ENCODE peak calls at places on chromosomes 3 and 15, in seven cellular contexts. X is AML-193, S is glomerular endothelial cell, G is fibroblast of the conjunctiva, C is BJ, O is iPS DF 6.9, B is SK-N-DZ. M is an unnamed sample.

GRCh38 chr3:21509706-21510105 is 241.3 kb downstream of the ZNF385D start:
- DNase-seq in X (peak; percentile 73), S (no peak), G (no peak), C (no peak), O (no peak), B (no peak), M (no peak)

GRCh38 chr3:41681479-41681878 is 280.4 kb downstream of the ULK4 start:
- DNase-seq in X (no peak), S (no peak), G (peak; percentile 88), C (peak; percentile 89), O (no peak), B (no peak), M (peak; percentile 65)

GRCh38 chr3:62020706-62021105 is 352.6 kb downstream of the FEZF2 start:
- DNase-seq in X (no peak), S (no peak), G (no peak), C (no peak), O (no peak), B (no peak), M (no peak)

GRCh38 chr3:12375572-12375971 is 86.7 kb downstream of the PPARG start:
- DNase-seq in X (no peak), S (no peak), G (no peak), C (no peak), O (no peak), B (no peak), M (no peak)

GRCh38 chr15:81133782-81134461 is at the start of gene CFAP161:
- DNase-seq in X (no peak), S (no peak), G (no peak), C (no peak), O (peak; percentile 88), B (peak; percentile 87), M (no peak)

GRCh38 chr3:182729903-182730674 is 63.2 kb upstream of the ATP11B start:
- DNase-seq in X (no peak), S (no peak), G (no peak), C (no peak), O (no peak), B (no peak), M (no peak)

GRCh38 chr15:98177950-98178848 is 217.7 kb downstream of the ARRDC4 start:
- DNase-seq in X (peak; percentile 67), S (no peak), G (peak; percentile 53), C (no peak), O (peak; percentile 52), B (peak; percentile 33), M (peak; percentile 12)

GRCh38 chr3:45180899-45181298 is 34.7 kb upstream of the CDCP1 start:
- DNase-seq in X (no peak), S (no peak), G (no peak), C (no peak), O (no peak), B (no peak), M (no peak)

GRCh38 chr15:80607288-80607980 is 87.7 kb upstream of the ABHD17C start:
- DNase-seq in X (no peak), S (no peak), G (no peak), C (no peak), O (no peak), B (no peak), M (no peak)

GRCh38 chr3:88019024-88019423 is 39.8 kb downstream of the CGGBP1 start:
- DNase-seq in X (no peak), S (no peak), G (no peak), C (no peak), O (no peak), B (no peak), M (no peak)

GRCh38 chr3:27556854-27557253 is 72.7 kb upstream of the SLC4A7 start:
- DNase-seq in X (no peak), S (no peak), G (peak; percentile 41), C (peak; percentile 94), O (no peak), B (no peak), M (no peak)

GRCh38 chr3:47954562-47954961 is 61.7 kb downstream of the MAP4 start:
- DNase-seq in X (no peak), S (no peak), G (no peak), C (no peak), O (no peak), B (no peak), M (no peak)

GRCh38 chr15:28919201-28919627 is 33.4 kb downstream of the APBA2 start:
- DNase-seq in X (peak; percentile 6), S (no peak), G (no peak), C (no peak), O (no peak), B (no peak), M (no peak)

GRCh38 chr3:128316456-128316855 is 150.2 kb downstream of the DNAJB8 start:
- DNase-seq in X (no peak), S (no peak), G (no peak), C (no peak), O (no peak), B (no peak), M (no peak)

GRCh38 chr3:119978554-119979208 is 115.6 kb downstream of the GSK3B start:
- DNase-seq in X (no peak), S (no peak), G (no peak), C (no peak), O (no peak), B (no peak), M (no peak)

GRCh38 chr15:27847775-27848710 is 251.1 kb downstream of the OCA2 start:
- DNase-seq in X (no peak), S (no peak), G (no peak), C (no peak), O (no peak), B (no peak), M (no peak)

GRCh38 chr15:89085289-89085906 is 2.9 kb upstream of the ABHD2 start:
- DNase-seq in X (no peak), S (no peak), G (no peak), C (no peak), O (no peak), B (peak; percentile 73), M (no peak)

GRCh38 chr3:70261283-70261682 is 51.2 kb downstream of the MDFIC2 start:
- DNase-seq in X (no peak), S (no peak), G (no peak), C (no peak), O (no peak), B (no peak), M (no peak)

GRCh38 chr15:80835338-80835737 is 56.2 kb downstream of the CEMIP start:
- DNase-seq in X (no peak), S (no peak), G (no peak), C (no peak), O (no peak), B (peak; percentile 27), M (no peak)

GRCh38 chr3:23945653-23945902 is 492 bp downstream of the NR1D2 start:
- DNase-seq in X (no peak), S (no peak), G (no peak), C (no peak), O (no peak), B (no peak), M (no peak)

GRCh38 chr3:13657660-13658435 is 108.9 kb downstream of the FBLN2 start:
- DNase-seq in X (peak; percentile 48), S (no peak), G (no peak), C (no peak), O (no peak), B (peak; percentile 42), M (no peak)

GRCh38 chr15:70113304-70113700 is 15.6 kb upstream of the TLE3 start:
- DNase-seq in X (no peak), S (no peak), G (no peak), C (no peak), O (no peak), B (no peak), M (no peak)

GRCh38 chr15:81000144-81000625 is 538 bp upstream of the TLNRD1 start:
- DNase-seq in X (no peak), S (no peak), G (no peak), C (no peak), O (no peak), B (no peak), M (no peak)

GRCh38 chr3:135895734-135896121 is 69.8 kb upstream of the PPP2R3A start:
- DNase-seq in X (no peak), S (no peak), G (no peak), C (no peak), O (no peak), B (no peak), M (no peak)

GRCh38 chr15:67097893-67098740 is 32.7 kb downstream of the SMAD3 start:
- DNase-seq in X (no peak), S (no peak), G (peak; percentile 95), C (peak; percentile 69), O (no peak), B (no peak), M (no peak)

GRCh38 chr15:36363335-36363734 is 216.1 kb upstream of the CDIN1 start:
- DNase-seq in X (no peak), S (no peak), G (no peak), C (peak; percentile 40), O (no peak), B (no peak), M (no peak)

GRCh38 chr3:49030331-49030730 is 1.1 kb upstream of the IMPDH2 start:
- DNase-seq in X (no peak), S (no peak), G (no peak), C (no peak), O (no peak), B (no peak), M (no peak)

GRCh38 chr15:38795471-38796245 is 231.0 kb upstream of the RASGRP1 start:
- DNase-seq in X (no peak), S (no peak), G (no peak), C (peak; percentile 73), O (no peak), B (no peak), M (no peak)

GRCh38 chr3:108088146-108088545 is 2.7 kb downstream of the CD47 start:
- DNase-seq in X (peak; percentile 44), S (no peak), G (no peak), C (no peak), O (no peak), B (no peak), M (no peak)

GRCh38 chr15:61327019-61327631 is 98.0 kb upstream of the RORA start:
- DNase-seq in X (no peak), S (no peak), G (no peak), C (no peak), O (no peak), B (no peak), M (no peak)

GRCh38 chr3:14467723-14468620 is 65.6 kb downstream of the SLC6A6 start:
- DNase-seq in X (no peak), S (no peak), G (no peak), C (no peak), O (peak; percentile 37), B (peak; percentile 43), M (no peak)

GRCh38 chr3:57791245-57791644 is 35.1 kb downstream of the SLMAP start:
- DNase-seq in X (peak; percentile 98), S (no peak), G (no peak), C (no peak), O (no peak), B (no peak), M (no peak)

GRCh38 chr15:97875513-97876285 is 84.8 kb upstream of the ARRDC4 start:
- DNase-seq in X (no peak), S (no peak), G (no peak), C (no peak), O (no peak), B (no peak), M (no peak)

GRCh38 chr15:84833447-84833846 is 16.3 kb downstream of the ALPK3 start:
- DNase-seq in X (no peak), S (no peak), G (no peak), C (no peak), O (no peak), B (no peak), M (no peak)

GRCh38 chr3:123778525-123778924 is 105.6 kb downstream of the MYLK start:
- DNase-seq in X (no peak), S (no peak), G (no peak), C (no peak), O (no peak), B (no peak), M (no peak)

GRCh38 chr15:67839358-67839928 is 402 bp downstream of the RNU6-1 start:
- DNase-seq in X (peak; percentile 42), S (no peak), G (no peak), C (no peak), O (no peak), B (peak; percentile 85), M (no peak)

M was measured in brain pericyte.